ENCODE peak calls at places on chromosomes 1 and 21, in six cellular contexts. B, W, N, R, V and P are unnamed samples.
A peak's percentile ranks its signal among the peaks of the same experiment; 100 is the strongest.

GRCh38 chr1:246778663-246779062 is 54.5 kb downstream of the SCCPDH start:
- DNase-seq in V (no peak), W (no peak), R (no peak), B (no peak), N (no peak), P (no peak)

GRCh38 chr21:21806711-21807597 is 808.7 kb downstream of the NCAM2 start:
- DNase-seq in R (no peak), N (no peak), V (no peak), B (no peak), W (no peak), P (no peak)

GRCh38 chr1:33261344-33261743 is 5.1 kb downstream of the ZNF362 start:
- DNase-seq in B (no peak), V (no peak), W (no peak), R (no peak), N (no peak), P (no peak)

GRCh38 chr1:180530501-180530900 is 28.1 kb upstream of the ACBD6 start:
- DNase-seq in B (peak; percentile 94), V (peak; percentile 86), N (no peak), W (no peak), R (peak; percentile 94), P (peak; percentile 20)

GRCh38 chr1:35708179-35708891 is 10.3 kb downstream of the C1orf216 start:
- DNase-seq in V (no peak), R (no peak), B (no peak), W (no peak), N (peak; percentile 67), P (peak; percentile 71)

GRCh38 chr1:214977700-214978374 is 104.7 kb upstream of the KCNK2 start:
- DNase-seq in V (no peak), N (no peak), R (no peak), B (no peak), W (no peak), P (no peak)

GRCh38 chr1:230248876-230249275 is 177.3 kb downstream of the PGBD5 start:
- DNase-seq in R (no peak), N (no peak), V (no peak), B (no peak), W (no peak), P (no peak)

GRCh38 chr1:46991083-46991923 is 32.2 kb upstream of the CYP4X1 start:
- DNase-seq in R (no peak), W (peak; percentile 36), B (no peak), V (no peak), N (no peak), P (peak; percentile 79)

GRCh38 chr1:158037876-158038359 is 44.5 kb downstream of the KIRREL1 start:
- DNase-seq in N (no peak), W (no peak), R (no peak), V (peak; percentile 75), B (peak; percentile 67), P (peak; percentile 79)

GRCh38 chr1:200334661-200335256 is 75.1 kb downstream of the ZNF281 start:
- DNase-seq in V (no peak), R (no peak), B (no peak), N (no peak), W (no peak), P (no peak)

GRCh38 chr1:31447210-31447609 is 34.2 kb downstream of the SERINC2 start:
- DNase-seq in W (no peak), B (no peak), N (no peak), V (peak; percentile 18), R (no peak), P (no peak)

GRCh38 chr1:230909974-230910754 is 41.8 kb upstream of the C1orf198 start:
- DNase-seq in N (no peak), B (no peak), W (no peak), V (no peak), R (no peak), P (no peak)

GRCh38 chr1:56064705-56065104 is 514.7 kb downstream of the PLPP3 start:
- DNase-seq in B (peak; percentile 61), R (peak; percentile 80), N (no peak), V (peak; percentile 54), W (no peak), P (no peak)

GRCh38 chr1:168585191-168585590 is 8.8 kb downstream of the XCL1 start:
- DNase-seq in W (no peak), N (no peak), V (peak; percentile 22), B (peak; percentile 9), R (no peak), P (no peak)

GRCh38 chr1:210696709-210697108 is 368.0 kb downstream of the HHAT start:
- DNase-seq in N (no peak), B (no peak), R (no peak), W (no peak), V (no peak), P (no peak)

GRCh38 chr21:36100971-36101641 is 31.3 kb downstream of the CBR1 start:
- DNase-seq in N (no peak), W (no peak), B (no peak), V (no peak), R (no peak), P (no peak)

GRCh38 chr21:36103434-36103833 is 31.4 kb upstream of the CBR3 start:
- DNase-seq in V (no peak), W (no peak), R (peak; percentile 44), B (no peak), N (no peak), P (peak; percentile 41)

GRCh38 chr21:36109868-36110267 is 25.0 kb upstream of the CBR3 start:
- DNase-seq in V (no peak), B (no peak), W (no peak), R (no peak), N (no peak), P (no peak)

GRCh38 chr21:36104306-36105300 is 30.3 kb upstream of the CBR3 start:
- DNase-seq in R (peak; percentile 60), V (peak; percentile 22), N (peak; percentile 92), W (peak; percentile 54), B (peak; percentile 26), P (peak; percentile 81)

DNA sequence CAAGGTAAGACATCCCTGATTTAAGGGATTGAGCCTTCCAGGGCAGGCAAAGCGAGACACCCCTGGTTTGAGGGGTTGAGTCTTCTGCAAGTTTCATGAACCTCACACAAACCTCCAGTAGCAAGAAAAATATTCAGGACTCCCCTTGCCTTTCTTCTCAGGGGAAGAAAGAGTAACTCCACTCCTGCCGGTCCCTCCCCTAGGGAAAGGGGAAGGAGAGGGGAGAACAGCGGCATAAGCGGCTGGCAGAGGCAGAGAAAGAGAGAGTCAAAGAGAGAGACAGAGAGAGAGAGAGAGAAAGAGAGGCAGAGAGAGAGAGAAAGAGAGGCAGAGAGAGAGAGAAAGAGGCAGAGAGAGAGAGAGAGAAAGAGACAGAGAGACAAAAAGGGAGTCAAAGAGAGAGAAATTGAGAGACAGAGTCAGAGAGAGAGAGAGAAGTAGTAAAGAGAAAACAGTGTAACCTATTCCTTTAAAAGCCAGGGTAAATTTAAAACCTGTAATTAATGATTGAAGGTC is 29.5 kb upstream of the CBR3 start:
- DNase-seq in N (no peak), W (no peak), B (no peak), R (no peak), V (no peak), P (peak; percentile 38)
- H3K23ac ChIP-seq in N (no peak overlapping the region), W (no peak overlapping the region), B (no peak overlapping the region), R (no peak overlapping the region), V (no peak overlapping the region), P (no peak overlapping the region)

DNA sequence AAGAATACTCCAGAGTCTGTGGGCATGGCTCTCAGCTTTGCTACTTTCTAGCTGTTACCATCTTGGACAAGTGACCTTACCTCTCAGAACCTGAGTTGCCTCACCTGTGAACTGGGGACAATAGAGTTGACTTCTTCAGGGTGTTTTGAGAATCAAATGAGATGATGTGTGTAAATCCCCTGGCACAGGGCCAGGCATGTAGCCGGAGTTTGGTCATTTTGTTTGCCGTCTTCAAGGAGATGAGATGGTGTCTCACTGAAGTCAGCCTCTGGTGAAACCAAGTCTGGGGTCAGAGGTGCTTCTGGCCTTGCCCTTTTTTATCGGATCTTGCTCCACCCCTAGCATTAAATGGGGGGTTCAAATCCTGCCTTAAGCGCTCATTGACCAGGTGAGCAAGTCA is 149.2 kb upstream of the TMEM51 start:
- DNase-seq in N (no peak), R (no peak), W (no peak), B (peak; percentile 23), V (no peak), P (no peak)
- H3K4me3 ChIP-seq in N (no peak overlapping the region), R (no peak overlapping the region), W (no peak overlapping the region), B (no peak overlapping the region), V (no peak overlapping the region), P (no peak overlapping the region)

DNA sequence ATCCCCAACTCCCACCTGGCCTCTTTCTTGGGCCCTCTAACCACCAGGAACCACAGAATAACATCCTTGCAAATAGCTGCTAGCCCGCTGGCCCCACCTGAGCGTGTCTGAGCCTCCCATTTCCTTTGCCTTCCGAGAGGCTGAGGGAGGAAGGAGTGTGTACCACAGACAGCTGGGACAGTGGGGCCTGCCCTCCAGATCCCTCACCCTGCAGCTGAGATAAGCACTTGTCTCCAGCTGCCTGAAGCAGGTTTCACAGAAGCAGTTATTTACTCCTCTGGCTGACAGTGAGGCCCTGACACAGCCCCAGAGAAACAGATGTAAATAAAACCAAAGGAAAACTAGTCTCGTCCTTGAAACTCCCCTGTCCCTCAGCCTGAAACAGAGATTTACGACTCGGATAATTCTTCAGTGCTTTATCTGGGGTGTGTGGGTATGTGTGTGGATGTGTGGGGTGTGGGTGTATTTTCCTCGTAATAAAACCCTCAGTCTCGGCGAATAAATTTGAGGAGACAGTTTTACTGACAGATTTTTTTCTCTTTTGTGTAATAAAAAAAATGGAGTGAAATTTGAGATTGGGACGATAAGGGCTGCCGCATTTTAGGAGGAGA is 181.1 kb downstream of the IGSF21 start:
- DNase-seq in N (no peak), V (no peak), R (no peak), B (no peak), W (no peak), P (peak; percentile 37)
- H2AK5ac ChIP-seq in N (peak overlapping the region; percentile 70), V (no peak overlapping the region), R (no peak overlapping the region), B (no peak overlapping the region), W (no peak overlapping the region), P (no peak overlapping the region)

GRCh38 chr1:236795035-236795756 is at the start of gene MTR:
- DNase-seq in N (peak; percentile 95), R (peak; percentile 98), B (peak; percentile 95), V (peak; percentile 98), W (peak; percentile 94), P (peak; percentile 99)
- H3K23ac ChIP-seq in N (no peak within 1 kb of the TSS), R (no peak within 1 kb of the TSS), B (peak within 1 kb of the TSS; percentile 95), V (no peak within 1 kb of the TSS), W (peak within 1 kb of the TSS; percentile 78), P (peak within 1 kb of the TSS; percentile 45)

GRCh38 chr1:3066250-3066711 is 2.7 kb upstream of the PRDM16 start:
- DNase-seq in R (no peak), V (peak; percentile 6), N (peak; percentile 56), W (no peak), B (no peak), P (peak; percentile 72)

GRCh38 chr1:3067671-3068399 is 1.2 kb upstream of the PRDM16 start:
- DNase-seq in B (no peak), R (no peak), W (no peak), V (no peak), N (peak; percentile 61), P (no peak)

GRCh38 chr1:3068400-3069361 is at the start of gene PRDM16:
- DNase-seq in V (peak; percentile 8), B (peak; percentile 3), W (no peak), R (no peak), N (peak; percentile 64), P (peak; percentile 74)

GRCh38 chr1:3066826-3067225 is 2.2 kb upstream of the PRDM16 start:
- DNase-seq in B (no peak), R (no peak), N (peak; percentile 49), W (no peak), V (no peak), P (no peak)

DNA sequence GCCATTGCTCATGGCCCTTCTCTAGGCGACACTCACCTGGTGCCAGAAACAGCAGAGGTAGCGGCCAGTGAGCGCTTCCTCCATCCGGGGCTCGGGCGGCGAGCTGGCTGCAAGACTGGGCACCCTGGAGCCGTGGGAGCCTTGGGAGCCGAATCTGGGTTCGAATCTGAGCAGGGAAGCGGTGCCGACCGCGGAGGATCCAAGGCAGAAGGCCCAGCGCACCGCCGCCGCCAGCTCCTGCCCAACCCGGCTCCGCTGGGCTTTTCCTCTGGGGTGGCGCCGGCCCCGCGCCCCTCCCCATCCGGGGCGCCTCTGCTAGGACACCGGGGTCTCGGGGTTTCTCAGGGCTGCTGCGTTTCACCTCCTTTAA is 1.7 kb upstream of the PRDM16 start:
- DNase-seq in R (no peak), B (no peak), V (no peak), W (no peak), N (peak; percentile 58), P (no peak)
- H3K4me3 ChIP-seq in R (no peak overlapping the region), B (no peak overlapping the region), V (no peak overlapping the region), W (no peak overlapping the region), N (no peak overlapping the region), P (no peak overlapping the region)